ENCODE peak calls at places on chromosomes 16 and 17, in ten cellular contexts. A is activated CD4-positive, alpha-beta T cell treated with anti-CD3 and anti-CD28 coated beads, Interleukin-2, amount 10 ng/mL, durations not matched to agents 7 days and 5 days; P is memory B cell; L is HEK293T; E is mesendoderm; V is Right ventricle myocardium superior; U is mesenchymal stem cell; X is activated gamma-delta T cell treated with anti-CD3 and anti-CD28 coated beads, Interleukin-2, amount 50 U/mL, for 16 hours; D is choroid plexus epithelial cell; N is hypothalamus. I is an unnamed sample.

GRCh38 chr16:20987049-20987448 is 86.5 kb downstream of the LYRM1 start:
- DNase-seq in A (no peak), P (no peak), L (no peak), E (no peak), V (no peak), U (no peak), X (no peak), D (no peak), N (no peak), I (no peak)

GRCh38 chr17:75614006-75614405 is 19.2 kb upstream of the SMIM5 start:
- DNase-seq in A (no peak), P (no peak), L (peak), E (peak), V (no peak), U (no peak), X (no peak), D (no peak), N (no peak), I (no peak)

GRCh38 chr17:34351041-34351575 is 5.2 kb upstream of the CCL13 start:
- DNase-seq in A (no peak), P (no peak), L (no peak), E (no peak), V (no peak), U (no peak), X (no peak), D (peak), N (no peak), I (no peak)

GRCh38 chr17:82963104-82963950 is 116.1 kb upstream of the METRNL start:
- DNase-seq in A (peak), P (peak), L (no peak), E (peak), V (peak), U (peak), X (peak), D (peak), N (peak), I (no peak)

GRCh38 chr17:35977509-35977908 is 3.8 kb downstream of the CCL16 start:
- DNase-seq in A (no peak), P (no peak), L (no peak), E (no peak), V (no peak), U (no peak), X (no peak), D (no peak), N (no peak), I (no peak)

GRCh38 chr17:4823373-4824089 is 9.6 kb upstream of the MINK1 start:
- DNase-seq in A (no peak), P (no peak), L (no peak), E (no peak), V (no peak), U (no peak), X (no peak), D (no peak), N (no peak), I (no peak)

GRCh38 chr17:68035131-68035522 is 408 bp upstream of the KPNA2 start:
- DNase-seq in A (peak), P (no peak), L (peak), E (no peak), V (peak), U (no peak), X (peak), D (no peak), N (peak), I (no peak)

GRCh38 chr16:24737391-24737871 is 8.0 kb downstream of the TNRC6A start:
- DNase-seq in A (no peak), P (no peak), L (no peak), E (no peak), V (no peak), U (peak), X (no peak), D (peak), N (no peak), I (no peak)

GRCh38 chr17:81160306-81160705 is 5.0 kb upstream of the PVALEF start:
- DNase-seq in A (no peak), P (no peak), L (no peak), E (no peak), V (peak), U (no peak), X (no peak), D (no peak), N (peak), I (no peak)

GRCh38 chr17:81285179-81285878 is 9.8 kb downstream of the SLC38A10 start:
- DNase-seq in A (peak), P (peak), L (no peak), E (no peak), V (peak), U (no peak), X (peak), D (peak), N (peak), I (no peak)

GRCh38 chr17:79627766-79628690 is 17.2 kb upstream of the RBFOX3 start:
- DNase-seq in A (peak), P (no peak), L (no peak), E (no peak), V (no peak), U (no peak), X (no peak), D (no peak), N (no peak), I (no peak)

GRCh38 chr16:75860654-75861053 is 134.4 kb upstream of the CPHXL start:
- DNase-seq in A (no peak), P (no peak), L (no peak), E (peak), V (no peak), U (no peak), X (no peak), D (no peak), N (peak), I (no peak)

GRCh38 chr17:15180121-15180561 is 85.0 kb downstream of the PMP22 start:
- DNase-seq in A (no peak), P (no peak), L (no peak), E (peak), V (no peak), U (no peak), X (no peak), D (no peak), N (no peak), I (no peak)

GRCh38 chr17:73592531-73592961 is 51.7 kb downstream of the SDK2 start:
- DNase-seq in A (peak), P (no peak), L (no peak), E (no peak), V (no peak), U (no peak), X (no peak), D (no peak), N (no peak), I (no peak)

GRCh38 chr17:78781339-78782304 is at the start of gene CYTH1:
- DNase-seq in A (peak), P (no peak), L (peak), E (peak), V (peak), U (peak), X (no peak), D (peak), N (no peak), I (no peak)

GRCh38 chr17:18107061-18107460 is 1.5 kb upstream of the MYO15A start:
- DNase-seq in A (no peak), P (no peak), L (no peak), E (no peak), V (no peak), U (no peak), X (no peak), D (no peak), N (no peak), I (no peak)

GRCh38 chr16:35744716-35745115 is 2285.3 kb downstream of the TP53TG3F start:
- DNase-seq in A (no peak), P (no peak), L (no peak), E (no peak), V (no peak), U (no peak), X (no peak), D (no peak), N (no peak), I (no peak)

GRCh38 chr17:3827124-3827773 is 18.8 kb downstream of the NCBP3 start:
- DNase-seq in A (peak), P (peak), L (peak), E (peak), V (no peak), U (peak), X (peak), D (peak), N (peak), I (peak)

GRCh38 chr16:86662195-86662594 is 83.8 kb downstream of the FOXL1 start:
- DNase-seq in A (no peak), P (no peak), L (no peak), E (no peak), V (no peak), U (peak), X (no peak), D (no peak), N (no peak), I (no peak)

GRCh38 chr17:44636562-44636961 is 19.7 kb upstream of the MEIOC start:
- DNase-seq in A (no peak), P (peak), L (no peak), E (peak), V (no peak), U (peak), X (no peak), D (peak), N (no peak), I (peak)

GRCh38 chr16:30977502-30977901 is 7.5 kb upstream of the HSD3B7 start:
- DNase-seq in A (peak), P (no peak), L (peak), E (peak), V (no peak), U (no peak), X (no peak), D (no peak), N (no peak), I (no peak)

GRCh38 chr17:10069301-10069700 is 129.1 kb downstream of the GAS7 start:
- DNase-seq in A (no peak), P (no peak), L (no peak), E (no peak), V (peak), U (no peak), X (no peak), D (no peak), N (no peak), I (no peak)

GRCh38 chr17:49090885-49091594 is 41.5 kb upstream of the B4GALNT2 start:
- DNase-seq in A (no peak), P (no peak), L (no peak), E (no peak), V (no peak), U (no peak), X (no peak), D (no peak), N (no peak), I (no peak)

GRCh38 chr16:10509534-10510025 is 70.8 kb downstream of the EMP2 start:
- DNase-seq in A (peak), P (peak), L (peak), E (peak), V (peak), U (peak), X (peak), D (peak), N (peak), I (peak)

GRCh38 chr16:24850289-24850931 is 4.6 kb downstream of the SLC5A11 start:
- DNase-seq in A (no peak), P (no peak), L (no peak), E (no peak), V (no peak), U (peak), X (no peak), D (peak), N (no peak), I (no peak)

GRCh38 chr16:19861811-19862327 is 22.8 kb downstream of the GPRC5B start:
- DNase-seq in A (no peak), P (no peak), L (no peak), E (peak), V (no peak), U (no peak), X (no peak), D (no peak), N (peak), I (no peak)

GRCh38 chr16:67026570-67026969 is 2.4 kb upstream of the CBFB start:
- DNase-seq in A (no peak), P (no peak), L (no peak), E (no peak), V (no peak), U (no peak), X (no peak), D (no peak), N (no peak), I (no peak)

GRCh38 chr16:17334096-17334495 is 136.7 kb downstream of the XYLT1 start:
- DNase-seq in A (no peak), P (no peak), L (no peak), E (no peak), V (no peak), U (no peak), X (no peak), D (no peak), N (no peak), I (no peak)

GRCh38 chr16:14372471-14372870 is 257.6 kb downstream of the PARN start:
- DNase-seq in A (no peak), P (no peak), L (no peak), E (no peak), V (no peak), U (no peak), X (no peak), D (no peak), N (no peak), I (no peak)

GRCh38 chr16:80788016-80788415 is 16.4 kb downstream of the CDYL2 start:
- DNase-seq in A (no peak), P (no peak), L (no peak), E (no peak), V (no peak), U (no peak), X (no peak), D (peak), N (no peak), I (no peak)

GRCh38 chr17:59830007-59830630 is 62.6 kb downstream of the TUBD1 start:
- DNase-seq in A (no peak), P (no peak), L (no peak), E (no peak), V (no peak), U (peak), X (no peak), D (peak), N (no peak), I (no peak)

GRCh38 chr17:8532021-8532420 is 96.3 kb downstream of the NDEL1 start:
- DNase-seq in A (no peak), P (no peak), L (no peak), E (no peak), V (no peak), U (no peak), X (no peak), D (peak), N (no peak), I (no peak)

GRCh38 chr17:36000730-36001108 is 634 bp downstream of the CCL15 start:
- DNase-seq in A (no peak), P (no peak), L (no peak), E (no peak), V (no peak), U (no peak), X (no peak), D (no peak), N (no peak), I (no peak)

GRCh38 chr17:15456972-15457722 is 10.3 kb downstream of the CDRT4 start:
- DNase-seq in A (no peak), P (no peak), L (no peak), E (peak), V (peak), U (peak), X (no peak), D (peak), N (peak), I (no peak)

GRCh38 chr17:39485555-39485954 is 24.3 kb downstream of the CDK12 start:
- DNase-seq in A (no peak), P (no peak), L (no peak), E (peak), V (no peak), U (peak), X (no peak), D (peak), N (no peak), I (peak)

GRCh38 chr17:10119203-10120112 is 78.9 kb downstream of the GAS7 start:
- DNase-seq in A (peak), P (no peak), L (no peak), E (peak), V (peak), U (no peak), X (peak), D (no peak), N (no peak), I (no peak)